ENCODE peak calls at places on chromosomes 16 and 17, in nine cellular contexts. A is mammary epithelial cell; K is iPS DF 6.9; D is IMR-90; G is A549; Z is spleen; S is CD8-positive, alpha-beta T cell; X is left ventricle myocardium inferior; E is psoas muscle. U is an unnamed sample. For H3K4me1, the result is how much of the 10 kb centered on the place peaks cover.

GRCh38 chr16:117381-118365 is 20.8 kb downstream of the NPRL3 start:
- DNase-seq in S (peak), X (peak), E (peak), Z (peak), K (peak), A (no peak), G (peak), D (peak), U (peak)

GRCh38 chr17:34499576-34499975 is 79.8 kb upstream of the TMEM132E start:
- DNase-seq in A (peak), S (no peak), K (peak), E (no peak), Z (no peak), D (peak), X (no peak), G (no peak), U (no peak)

GRCh38 chr16:49092704-49093103 is 188.9 kb downstream of the CBLN1 start:
- DNase-seq in Z (no peak), K (no peak), D (no peak), G (no peak), S (no peak), X (no peak), A (peak), E (no peak), U (no peak)

GRCh38 chr17:82583720-82584234 is 64.2 kb downstream of the FOXK2 start:
- DNase-seq in S (peak), E (no peak), G (no peak), X (no peak), A (no peak), K (no peak), Z (no peak), D (no peak), U (no peak)

GRCh38 chr16:29840240-29840639 is 20.0 kb downstream of the MVP start:
- DNase-seq in Z (no peak), K (no peak), X (no peak), E (no peak), A (no peak), D (no peak), G (no peak), S (no peak), U (no peak)

GRCh38 chr16:81445926-81446317 is 1.3 kb downstream of the CMIP start:
- DNase-seq in K (no peak), Z (no peak), S (no peak), G (no peak), A (no peak), D (no peak), E (no peak), X (no peak), U (no peak)

GRCh38 chr17:2374549-2375285 is 26.1 kb downstream of the MNT start:
- DNase-seq in S (no peak), A (peak), X (no peak), Z (no peak), K (no peak), D (no peak), E (no peak), G (no peak), U (no peak)

GRCh38 chr17:55416470-55417052 is 5.1 kb downstream of the MMD start:
- DNase-seq in A (no peak), E (no peak), D (peak), G (no peak), X (no peak), K (no peak), Z (no peak), S (no peak), U (no peak)

GRCh38 chr17:12726131-12726530 is 60.4 kb downstream of the MYOCD start:
- DNase-seq in Z (no peak), E (no peak), S (no peak), D (no peak), X (no peak), A (no peak), K (no peak), G (no peak), U (no peak)

GRCh38 chr16:15658149-15658548 is 8.1 kb downstream of the NDE1 start:
- DNase-seq in E (no peak), K (no peak), D (no peak), Z (peak), X (no peak), G (no peak), S (no peak), A (no peak), U (no peak)

GRCh38 chr16:88478115-88478514 is 25.0 kb downstream of the ZFPM1 start:
- DNase-seq in Z (peak), G (no peak), X (no peak), D (no peak), E (no peak), S (peak), K (no peak), A (no peak), U (no peak)

GRCh38 chr16:88005148-88005547 is 53.9 kb downstream of the BANP start:
- DNase-seq in S (no peak), G (no peak), K (no peak), X (no peak), D (no peak), E (no peak), Z (no peak), A (no peak), U (no peak)

GRCh38 chr16:66512589-66513404 is 37.1 kb downstream of the TK2 start:
- DNase-seq in X (no peak), K (no peak), E (no peak), D (no peak), A (no peak), Z (no peak), G (no peak), S (no peak), U (peak)
- H3K27ac ChIP-seq in X (peak), K (no peak), E (peak), D (no peak), A (peak), Z (peak), G (peak), S (no peak), U (peak)

DNA sequence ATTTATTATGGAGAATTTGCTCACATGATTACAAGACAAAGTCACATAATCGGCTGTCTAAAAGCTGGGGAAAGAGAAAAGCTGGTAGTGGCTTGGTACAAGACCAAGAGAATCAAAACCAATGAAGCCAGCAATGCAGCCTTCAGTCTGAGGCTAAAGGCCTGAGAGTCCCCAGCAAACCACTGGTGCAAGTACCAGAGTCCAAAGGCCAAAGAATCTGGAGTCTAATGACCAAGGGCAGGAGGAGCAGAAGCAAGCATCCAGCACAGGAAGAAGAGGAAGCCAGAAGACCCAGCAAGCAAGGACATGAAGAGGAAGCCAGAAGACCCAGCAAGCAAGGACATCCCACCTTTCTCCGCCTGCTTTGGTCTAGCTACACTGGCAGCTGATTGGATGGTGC is 250.6 kb upstream of the SALL1 start:
- DNase-seq in A (no peak), G (no peak), K (no peak), D (no peak), S (no peak), E (no peak), Z (no peak), X (no peak), U (no peak)
- H3K4me3 ChIP-seq in A (no peak), G (no peak), K (no peak), D (no peak), S (no peak), E (no peak), Z (no peak), X (no peak), U (no peak)

GRCh38 chr17:8959312-8959918 is 6.1 kb downstream of the PIK3R5 start:
- DNase-seq in X (no peak), S (no peak), G (no peak), E (no peak), Z (no peak), D (no peak), K (no peak), A (no peak), U (no peak)
- H3K4me1 ChIP-seq in X (under half), S (half or more), G (under half), E (under half), Z (half or more), D (under half), K (under half), A (under half), U (under half)

GRCh38 chr16:67679935-67680897 is 13.6 kb downstream of the C16orf86 start:
- DNase-seq in G (no peak), K (no peak), E (no peak), D (no peak), S (no peak), Z (peak), X (no peak), A (no peak), U (no peak)

GRCh38 chr16:67683767-67684166 is 17.2 kb downstream of the C16orf86 start:
- DNase-seq in E (no peak), A (no peak), D (no peak), K (no peak), X (no peak), Z (no peak), G (no peak), S (no peak), U (no peak)

DNA sequence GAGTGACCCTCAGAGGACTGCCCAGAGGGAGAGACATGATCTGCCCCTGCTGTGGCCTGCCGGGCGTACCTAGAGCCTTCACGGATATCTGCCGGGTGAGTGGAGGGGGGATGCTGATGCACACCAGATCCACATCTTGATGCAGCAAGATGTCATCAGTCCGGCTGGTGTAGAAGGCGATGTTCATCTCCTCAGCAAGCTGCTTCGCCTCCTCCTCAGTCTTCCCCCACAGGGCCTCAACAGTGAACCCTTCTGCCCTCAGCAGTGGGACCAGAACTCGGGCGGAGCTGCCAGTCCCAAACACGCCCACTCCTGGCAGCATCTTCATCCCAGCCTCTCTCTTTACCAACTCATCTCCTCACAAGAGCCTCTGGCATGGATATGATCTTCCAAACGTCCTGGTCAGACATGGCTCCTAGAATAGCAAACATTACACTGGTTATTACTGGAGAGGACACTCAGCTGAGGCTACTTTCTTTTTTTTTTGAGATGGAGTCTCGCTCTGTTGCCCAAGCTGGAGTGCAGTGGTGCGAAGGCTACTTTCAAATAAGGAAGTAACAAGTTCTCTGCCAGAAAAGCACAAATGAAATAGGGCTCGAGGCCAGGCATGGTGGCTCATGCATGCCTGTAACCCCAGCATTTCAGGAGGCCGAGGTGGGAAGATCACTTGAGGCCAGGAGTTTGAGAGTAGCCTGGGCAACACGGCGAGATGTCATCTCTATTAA is 18.9 kb downstream of the C16orf86 start:
- DNase-seq in S (no peak), X (no peak), Z (no peak), G (no peak), D (no peak), E (no peak), K (no peak), A (no peak), U (no peak)
- H3K27ac ChIP-seq in S (no peak), X (peak), Z (peak), G (no peak), D (no peak), E (no peak), K (no peak), A (no peak), U (no peak)

GRCh38 chr16:18068477-18068876 is 268.1 kb downstream of the NPIPA8 start:
- DNase-seq in E (no peak), A (no peak), K (no peak), X (no peak), D (no peak), S (no peak), G (no peak), Z (no peak), U (no peak)
- H3K4me3 ChIP-seq in E (no peak), A (no peak), K (no peak), X (no peak), D (no peak), S (no peak), G (no peak), Z (no peak), U (no peak)

U was measured in SJSA1.